ENCODE peak calls at places on chromosomes 11 and 22, in four cellular contexts. C is H9, J is uterus, Q is OCI-LY7. Y is an unnamed sample.

GRCh38 chr22:38820021-38820420 is 23.8 kb downstream of the NPTXR start:
- DNase-seq in Q (no peak), J (no peak), C (no peak), Y (no peak)

GRCh38 chr11:64620286-64620962 is 29.4 kb downstream of the SLC22A12 start:
- DNase-seq in C (no peak), Q (no peak), J (peak; percentile 62), Y (no peak)

GRCh38 chr22:20940178-20940790 is 23.1 kb downstream of the CRKL start:
- DNase-seq in C (no peak), J (no peak), Q (no peak), Y (no peak)

GRCh38 chr11:44853674-44854073 is 97.0 kb downstream of the TP53I11 start:
- DNase-seq in Q (no peak), J (no peak), C (no peak), Y (no peak)

GRCh38 chr11:130486981-130487380 is 38.5 kb downstream of the ADAMTS15 start:
- DNase-seq in J (no peak), C (no peak), Q (no peak), Y (no peak)

GRCh38 chr11:36564376-36565032 is 3.3 kb upstream of the RAG1 start:
- DNase-seq in Q (peak; percentile 50), C (peak; percentile 50), J (peak; percentile 31), Y (peak; percentile 43)

GRCh38 chr11:77207019-77207485 is 79.0 kb downstream of the MYO7A start:
- DNase-seq in J (no peak), C (peak; percentile 23), Q (no peak), Y (no peak)

GRCh38 chr11:32231909-32232493 is 141.1 kb downstream of the RCN1 start:
- DNase-seq in J (no peak), C (peak; percentile 67), Q (peak; percentile 14), Y (no peak)

GRCh38 chr22:32416556-32417085 is 4.6 kb upstream of the RTCB start:
- DNase-seq in J (no peak), C (no peak), Q (no peak), Y (no peak)

GRCh38 chr22:48711669-48712068 is 1116.0 kb downstream of the BRD1 start:
- DNase-seq in C (no peak), Q (no peak), J (no peak), Y (peak; percentile 24)

GRCh38 chr22:30262917-30263741 is 3.5 kb downstream of the OSM start:
- DNase-seq in J (peak; percentile 78), C (peak; percentile 86), Q (peak; percentile 80), Y (peak; percentile 79)

GRCh38 chr11:59192446-59193020 is 20.2 kb downstream of the MPEG1 start:
- DNase-seq in Q (no peak), J (no peak), C (no peak), Y (no peak)

GRCh38 chr11:9231848-9232177 is 33.3 kb downstream of the DENND5A start:
- DNase-seq in J (no peak), C (no peak), Q (no peak), Y (no peak)

GRCh38 chr22:30806391-30806861 is 111.8 kb downstream of the OSBP2 start:
- DNase-seq in C (peak; percentile 76), Q (no peak), J (no peak), Y (no peak)

GRCh38 chr11:16678466-16679116 is 59.9 kb upstream of the C11orf58 start:
- DNase-seq in C (no peak), J (no peak), Q (no peak), Y (no peak)

GRCh38 chr22:46013460-46014416 is 36.8 kb upstream of the WNT7B start:
- DNase-seq in J (peak; percentile 97), Q (peak; percentile 85), C (peak; percentile 84), Y (peak; percentile 91)
- H3K4me1 ChIP-seq in J (peaks cover 18% of the 10 kb centered on the region), Q (peaks cover 14% of the 10 kb centered on the region), C (no peaks in the 10 kb centered on the region), Y (no peaks in the 10 kb centered on the region)

GRCh38 chr22:42648368-42649260 is 578 bp downstream of the CYB5R3 start:
- DNase-seq in Q (peak; percentile 52), J (no peak), C (no peak), Y (peak; percentile 77)
- H3K4me1 ChIP-seq in Q (peaks cover 36% of the 10 kb centered on the region), J (peaks cover 34% of the 10 kb centered on the region), C (peaks cover 7% of the 10 kb centered on the region), Y (peaks cover 53% of the 10 kb centered on the region)

GRCh38 chr11:48077251-48077650 is 96.9 kb downstream of the PTPRJ start:
- DNase-seq in C (no peak), J (no peak), Q (no peak), Y (no peak)
- H3K4me1 ChIP-seq in C (peaks cover 3% of the 10 kb centered on the region), J (no peaks in the 10 kb centered on the region), Q (peaks cover 69% of the 10 kb centered on the region), Y (peaks cover 8% of the 10 kb centered on the region)

DNA sequence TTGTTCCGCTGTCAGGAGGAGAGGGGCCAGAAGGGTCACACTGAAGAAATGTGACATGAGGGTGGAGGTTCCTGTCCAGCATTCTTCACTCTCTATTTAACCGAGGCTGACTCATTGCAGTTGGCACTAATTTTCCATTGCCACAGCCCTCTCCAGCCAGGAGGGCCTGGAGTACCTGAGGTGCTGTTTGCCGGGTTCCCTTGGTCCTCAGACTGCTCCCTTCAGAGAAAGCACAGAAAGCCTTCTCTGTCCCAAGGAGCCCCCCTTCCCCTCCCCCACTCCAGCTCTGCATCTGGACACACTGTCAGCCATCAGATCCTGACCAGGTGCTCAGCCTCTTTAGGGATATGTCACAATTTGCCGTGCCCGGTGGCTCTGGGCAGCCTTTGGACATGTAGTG is 3.1 kb upstream of the C11orf91 start:
- DNase-seq in C (no peak), Q (no peak), J (no peak), Y (no peak)
- H3K4me1 ChIP-seq in C (peaks cover 4% of the 10 kb centered on the region), Q (peaks cover 7% of the 10 kb centered on the region), J (no peaks in the 10 kb centered on the region), Y (peaks cover 24% of the 10 kb centered on the region)

DNA sequence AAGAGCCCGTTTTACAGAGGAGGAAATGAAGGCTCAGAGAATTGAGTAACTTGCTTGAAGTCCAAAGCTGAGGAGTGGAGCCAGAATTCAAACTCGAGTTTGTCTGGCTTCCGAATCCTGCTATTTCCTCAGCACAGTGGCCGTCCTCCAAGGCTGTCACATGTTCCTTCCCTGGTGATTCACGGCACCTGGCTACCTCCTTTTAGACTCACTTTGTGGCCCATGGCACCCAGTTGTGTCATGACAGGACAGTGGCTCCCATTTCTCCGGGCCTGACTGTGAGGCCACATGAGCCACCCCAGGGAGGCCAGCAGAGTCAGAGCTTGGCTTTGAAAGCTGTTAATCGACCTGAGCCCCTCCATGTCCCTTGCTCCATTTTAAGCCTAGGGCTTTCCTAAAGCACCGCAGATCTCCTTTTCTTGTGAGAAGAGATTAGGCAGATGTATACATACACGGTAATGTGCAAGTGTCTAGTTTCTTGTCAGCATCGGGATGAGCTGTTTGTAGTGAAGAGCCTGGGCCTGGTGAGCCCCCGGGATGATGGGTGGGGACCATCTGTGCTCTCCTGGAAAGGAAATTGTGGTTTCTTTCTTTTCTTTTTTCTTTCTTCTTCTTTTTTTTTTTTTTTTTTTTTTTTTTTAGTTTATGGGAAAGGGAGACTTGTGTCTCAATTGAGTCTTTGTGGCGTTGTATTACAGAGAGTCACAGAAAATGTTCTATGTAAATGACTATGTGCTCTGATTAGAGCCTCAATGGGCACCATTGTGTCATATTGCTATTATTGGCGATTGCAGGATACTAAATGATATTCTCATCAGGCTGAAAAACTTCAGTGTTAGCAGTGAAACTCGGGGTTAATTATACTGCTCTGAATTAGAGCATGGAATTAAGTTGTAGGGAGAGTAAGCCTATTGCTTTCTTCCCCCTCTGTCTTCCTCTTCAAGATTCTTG is 54.8 kb downstream of the PTPRJ start:
- DNase-seq in Q (no peak), J (peak; percentile 70), C (no peak), Y (peak; percentile 85)
- H3K4me1 ChIP-seq in Q (peaks cover 88% of the 10 kb centered on the region), J (no peaks in the 10 kb centered on the region), C (peaks cover 10% of the 10 kb centered on the region), Y (no peaks in the 10 kb centered on the region)

GRCh38 chr11:34067383-34068065 is 16.0 kb downstream of the CAPRIN1 start:
- DNase-seq in Q (peak; percentile 42), J (no peak), C (no peak), Y (no peak)
- H3K4me1 ChIP-seq in Q (peaks cover 49% of the 10 kb centered on the region), J (peaks cover 6% of the 10 kb centered on the region), C (no peaks in the 10 kb centered on the region), Y (peaks cover 54% of the 10 kb centered on the region)

GRCh38 chr22:46083383-46084350 is 66.7 kb upstream of the PPARA start:
- DNase-seq in Q (no peak), J (peak; percentile 27), C (no peak), Y (peak; percentile 18)
- H3K4me1 ChIP-seq in Q (no peaks in the 10 kb centered on the region), J (peaks cover 41% of the 10 kb centered on the region), C (no peaks in the 10 kb centered on the region), Y (peaks cover 67% of the 10 kb centered on the region)

GRCh38 chr22:44271010-44271500 is 41.7 kb downstream of the SHISAL1 start:
- DNase-seq in Q (no peak), J (no peak), C (no peak), Y (no peak)
- H3K4me1 ChIP-seq in Q (peaks cover 11% of the 10 kb centered on the region), J (no peaks in the 10 kb centered on the region), C (peaks cover 2% of the 10 kb centered on the region), Y (no peaks in the 10 kb centered on the region)

GRCh38 chr11:33719587-33719986 is 16.6 kb downstream of the CD59 start:
- DNase-seq in Q (no peak), J (no peak), C (no peak), Y (no peak)
- H3K4me1 ChIP-seq in Q (no peaks in the 10 kb centered on the region), J (peaks cover 6% of the 10 kb centered on the region), C (peaks cover 3% of the 10 kb centered on the region), Y (peaks cover 20% of the 10 kb centered on the region)

DNA sequence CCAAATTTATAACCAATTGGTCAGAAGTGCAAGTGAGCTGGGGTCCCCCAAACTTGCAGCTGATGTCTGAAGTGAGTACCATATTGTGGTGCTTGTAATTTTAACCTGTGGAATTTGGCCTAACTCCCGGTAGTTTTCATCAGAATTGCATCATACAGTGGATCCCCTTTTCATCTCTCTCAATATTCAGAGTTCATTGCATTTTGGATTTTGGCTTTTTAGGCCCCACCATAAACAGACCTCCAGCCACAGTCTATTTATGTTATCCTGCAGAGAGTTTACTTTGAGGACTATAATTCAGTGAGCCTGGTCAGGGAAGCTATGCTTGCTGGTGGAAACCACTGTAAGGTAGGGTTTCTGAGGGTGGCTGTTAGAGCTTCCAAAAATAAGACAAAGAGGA is 35.0 kb upstream of the DDI1 start:
- DNase-seq in J (no peak), C (no peak), Q (no peak), Y (no peak)
- H3K4me1 ChIP-seq in J (no peaks in the 10 kb centered on the region), C (no peaks in the 10 kb centered on the region), Q (no peaks in the 10 kb centered on the region), Y (no peaks in the 10 kb centered on the region)